ENCODE peak calls at places on chromosome 20, in four cellular contexts. P is GM12878, R is K562, K is HepG2. B is an unnamed sample.

GRCh38 chr20:7285918-7286556 is 518.6 kb downstream of the BMP2 start:
- DNase-seq in R (peak; percentile 48), P (peak; percentile 12), K (peak; percentile 80), B (peak; percentile 62)

GRCh38 chr20:62591591-62591990 is 50.7 kb upstream of the SLCO4A1 start:
- DNase-seq in P (no peak), R (no peak), K (no peak), B (no peak)

GRCh38 chr20:57391439-57392129 is 388 bp downstream of the RBM38 start:
- DNase-seq in P (no peak), R (peak; percentile 63), K (no peak), B (no peak)

GRCh38 chr20:56870271-56870670 is 241.2 kb downstream of the TFAP2C start:
- DNase-seq in P (no peak), K (no peak), R (no peak), B (no peak)

GRCh38 chr20:21395666-21396044 is 1.7 kb downstream of the NKX2-4 start:
- DNase-seq in R (no peak), K (no peak), P (no peak), B (peak; percentile 27)

GRCh38 chr20:62740286-62741141 is 31.9 kb downstream of the NTSR1 start:
- DNase-seq in R (peak; percentile 82), P (peak; percentile 78), K (peak; percentile 54), B (peak; percentile 13)

GRCh38 chr20:61279621-61280150 is 27.6 kb downstream of the CDH4 start:
- DNase-seq in P (no peak), R (no peak), K (no peak), B (no peak)

GRCh38 chr20:41005361-41005729 is 23.3 kb upstream of the TOP1 start:
- DNase-seq in K (no peak), R (peak; percentile 51), P (no peak), B (no peak)

GRCh38 chr20:6480328-6481030 is 287.0 kb upstream of the BMP2 start:
- DNase-seq in P (no peak), K (no peak), R (no peak), B (no peak)

GRCh38 chr20:62287759-62288534 is 14.8 kb upstream of the ADRM1 start:
- DNase-seq in P (no peak), R (no peak), K (no peak), B (no peak)

GRCh38 chr20:4076671-4077070 is 61.3 kb upstream of the RNF24 start:
- DNase-seq in K (no peak), R (no peak), P (no peak), B (no peak)

GRCh38 chr20:4167261-4168004 is 152.1 kb upstream of the RNF24 start:
- DNase-seq in K (peak; percentile 95), P (no peak), R (no peak), B (peak; percentile 48)

DNA sequence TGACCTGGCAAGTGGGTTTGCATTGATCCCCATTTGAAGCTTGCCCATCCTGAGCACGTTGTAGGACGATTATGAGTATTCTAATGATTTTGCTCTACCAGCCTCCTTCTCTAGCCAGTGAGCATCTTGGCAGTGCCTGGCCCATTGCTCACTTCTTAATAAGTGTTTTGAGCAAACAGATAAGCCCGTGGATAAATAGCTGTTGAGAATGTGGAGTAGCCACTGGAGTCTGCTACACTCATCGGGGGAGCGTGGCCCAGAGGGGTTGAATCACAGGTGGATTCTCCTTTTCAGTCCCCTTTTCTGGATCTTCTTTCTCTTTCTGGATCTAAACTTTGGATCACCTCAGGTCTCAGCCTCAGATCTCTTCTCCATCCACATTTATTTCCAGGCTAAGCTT is 15.9 kb upstream of the EDN3 start:
- DNase-seq in P (no peak), R (no peak), K (no peak), B (no peak)
- TF ChIP-seq ETV6 in P (no peak), R (no peak), K (no peak), B (no peak)

DNA sequence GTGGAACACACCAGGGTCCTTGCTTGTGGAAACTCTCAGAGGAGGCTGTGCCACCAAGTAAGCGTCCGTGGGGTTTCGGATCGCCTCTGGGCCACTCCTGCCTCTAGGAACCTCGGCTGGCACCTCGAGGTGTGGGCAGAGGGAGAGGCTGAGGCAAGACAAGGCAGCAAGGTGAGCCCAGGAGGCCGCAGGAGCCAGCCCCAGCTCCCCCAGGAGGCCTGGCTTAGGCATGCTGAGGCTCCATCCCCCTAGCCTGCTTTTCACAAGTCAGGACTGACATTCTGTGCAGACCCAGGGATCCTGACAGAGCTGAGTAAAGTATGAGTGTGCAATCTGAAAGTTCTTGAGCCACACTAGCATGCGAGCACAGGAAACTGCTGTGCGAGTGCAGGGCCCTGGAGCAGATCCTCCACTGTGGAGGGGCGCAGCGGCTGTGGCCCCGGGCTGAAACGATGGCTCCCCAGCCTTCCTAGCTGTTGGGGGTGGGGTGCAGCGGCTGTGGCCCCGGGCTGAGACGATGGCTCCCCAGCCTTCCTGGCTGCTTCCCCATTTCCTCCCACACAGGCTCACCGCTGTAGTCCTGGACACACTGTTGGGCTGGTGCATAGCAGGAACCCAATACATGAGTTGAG is 75.2 kb upstream of the CD93 start:
- DNase-seq in P (no peak), K (no peak), R (no peak), B (no peak)
- TF ChIP-seq ETV6 in P (no peak), K (no peak), R (no peak), B (no peak)

GRCh38 chr20:49169547-49169946 is 18.6 kb downstream of the STAU1 start:
- DNase-seq in K (no peak), R (no peak), P (no peak), B (no peak)

GRCh38 chr20:49166534-49167449 is 21.3 kb downstream of the STAU1 start:
- DNase-seq in R (no peak), K (no peak), P (no peak), B (no peak)

GRCh38 chr20:49170714-49171113 is 17.4 kb downstream of the STAU1 start:
- DNase-seq in P (no peak), K (no peak), R (no peak), B (no peak)

GRCh38 chr20:49165611-49166010 is 22.5 kb downstream of the STAU1 start:
- DNase-seq in P (no peak), K (no peak), R (no peak), B (no peak)

GRCh38 chr20:49167811-49168507 is 20.2 kb downstream of the STAU1 start:
- DNase-seq in P (no peak), R (no peak), K (no peak), B (no peak)
- TF ChIP-seq ETV6 in P (no peak), R (no peak), K (no peak), B (no peak)

DNA sequence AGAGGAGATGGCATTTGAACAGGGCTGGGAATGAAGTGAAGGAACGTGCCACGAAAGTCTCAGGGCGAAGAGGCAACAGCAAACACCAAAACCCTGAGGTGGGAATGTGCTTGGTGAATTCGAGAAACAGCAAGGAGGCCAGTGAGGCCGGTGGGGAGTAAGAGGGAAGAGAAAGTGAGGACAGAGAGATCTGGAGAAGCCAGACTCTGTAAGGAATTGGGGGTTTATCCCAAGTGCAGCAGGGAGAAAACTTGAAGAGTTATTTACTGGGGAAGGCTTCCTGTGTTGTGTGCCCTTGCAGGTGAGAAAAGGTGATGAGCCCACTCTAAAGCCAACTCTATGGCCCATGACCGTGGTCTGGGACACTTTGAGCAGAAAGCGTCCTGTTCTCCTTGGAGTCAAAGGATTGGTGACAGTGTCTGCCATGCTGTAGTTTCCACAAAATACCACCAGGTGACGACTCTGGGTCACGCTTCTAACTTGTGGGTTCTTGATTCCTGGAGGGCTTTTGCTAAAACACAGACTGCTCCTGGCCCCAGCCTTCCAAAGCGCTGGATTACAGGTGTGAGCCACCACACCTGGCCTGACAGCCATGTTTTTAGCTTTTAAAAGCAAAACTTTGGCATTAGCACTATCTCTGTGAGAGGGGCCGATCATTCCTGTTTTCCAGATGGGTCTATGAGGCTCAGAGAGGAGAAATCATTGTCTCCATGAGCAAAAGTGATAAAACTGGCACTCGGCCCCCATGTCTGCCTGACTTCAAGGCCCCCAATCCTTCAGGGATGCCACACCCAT is 18.0 kb upstream of the CSNK2A1 start:
- DNase-seq in R (peak; percentile 81), K (peak; percentile 86), P (no peak), B (peak; percentile 83)
- TF ChIP-seq ETV6 in R (no peak), K (peak; percentile 55), P (no peak), B (no peak)

GRCh38 chr20:37570419-37570818 is 42.7 kb upstream of the BLCAP start:
- DNase-seq in K (no peak), R (no peak), P (no peak), B (no peak)

GRCh38 chr20:37567331-37567665 is 39.6 kb upstream of the BLCAP start:
- DNase-seq in P (no peak), R (no peak), K (no peak), B (no peak)

GRCh38 chr20:37566590-37567330 is 39.1 kb upstream of the BLCAP start:
- DNase-seq in P (no peak), R (no peak), K (no peak), B (no peak)

GRCh38 chr20:37565134-37565811 is 37.6 kb upstream of the BLCAP start:
- DNase-seq in K (no peak), P (no peak), R (no peak), B (no peak)

GRCh38 chr20:37567671-37568588 is 40.3 kb upstream of the BLCAP start:
- DNase-seq in P (no peak), R (peak; percentile 41), K (no peak), B (peak; percentile 46)
- TF ChIP-seq ETV6 in P (no peak), R (no peak), K (no peak), B (no peak)

GRCh38 chr20:16017656-16018055 is 555.6 kb downstream of the KIF16B start:
- DNase-seq in K (no peak), R (no peak), P (no peak), B (no peak)
- TF ChIP-seq ETV6 in K (no peak), R (no peak), P (no peak), B (no peak)

DNA sequence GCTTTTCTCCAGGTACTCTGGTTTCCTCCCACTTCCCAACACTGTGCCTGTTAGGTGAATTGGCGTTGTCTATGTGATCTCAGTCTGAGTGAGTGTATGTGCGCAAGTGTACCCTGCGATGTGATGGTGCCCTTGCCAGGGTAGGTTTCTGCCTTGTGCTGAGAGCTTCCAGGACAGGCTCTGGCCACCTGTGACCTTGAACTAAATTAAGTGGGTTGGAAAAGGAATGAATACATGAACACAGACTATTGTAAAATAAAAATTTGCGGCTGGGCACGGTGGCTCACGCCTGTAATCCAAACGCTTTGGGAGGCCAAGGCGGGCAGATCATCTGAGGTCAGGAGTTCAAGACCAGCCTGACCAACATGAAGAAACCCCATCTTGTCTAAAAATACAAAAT is 678.0 kb downstream of the DHX35 start:
- DNase-seq in K (no peak), P (no peak), R (no peak), B (no peak)
- TF ChIP-seq ETV6 in K (no peak), P (no peak), R (no peak), B (no peak)

B was measured in WTC11.